ENCODE peak calls at places on chromosome 17, in four cellular contexts. P is IMR-90, R is GM12878, B is K562. S is an unnamed sample.

GRCh38 chr17:16881239-16881924 is 90.5 kb downstream of the TNFRSF13B start:
- DNase-seq in P (no peak), R (no peak), B (no peak), S (no peak)

GRCh38 chr17:19501219-19501618 is 32.4 kb upstream of the SLC47A1 start:
- DNase-seq in P (no peak), R (no peak), B (no peak), S (no peak)

GRCh38 chr17:81034168-81034777 is 678 bp upstream of the BAIAP2 start:
- DNase-seq in P (no peak), R (no peak), B (no peak), S (no peak)

GRCh38 chr17:3929181-3929580 is 12.9 kb upstream of the P2RX1 start:
- DNase-seq in P (no peak), R (no peak), B (no peak), S (no peak)

GRCh38 chr17:69435986-69436696 is 21.6 kb downstream of the MAP2K6 start:
- DNase-seq in P (no peak), R (no peak), B (no peak), S (no peak)

GRCh38 chr17:7582401-7583252 is 1.0 kb upstream of the MPDU1 start:
- DNase-seq in P (no peak), R (no peak), B (no peak), S (no peak)

GRCh38 chr17:49567871-49568694 is 7.6 kb upstream of the NXPH3 start:
- DNase-seq in P (peak), R (no peak), B (peak), S (peak)

GRCh38 chr17:82661717-82662683 is 13.8 kb upstream of the WDR45B start:
- DNase-seq in P (no peak), R (no peak), B (no peak), S (no peak)

GRCh38 chr17:60959696-60960095 is 282.0 kb downstream of the BCAS3 start:
- DNase-seq in P (no peak), R (no peak), B (no peak), S (peak)

GRCh38 chr17:80145076-80146075 is 1.6 kb downstream of the EIF4A3 start:
- DNase-seq in P (peak), R (no peak), B (no peak), S (peak)

GRCh38 chr17:28467456-28468025 is 5.9 kb upstream of the SLC13A2 start:
- DNase-seq in P (peak), R (no peak), B (no peak), S (no peak)

GRCh38 chr17:29571883-29572681 is 3.6 kb downstream of the TP53I13 start:
- DNase-seq in P (no peak), R (no peak), B (no peak), S (no peak)

GRCh38 chr17:46730679-46731078 is 87.8 kb downstream of the WNT3 start:
- DNase-seq in P (no peak), R (no peak), B (no peak), S (no peak)

GRCh38 chr17:75404739-75405364 is 626 bp downstream of the GRB2 start:
- DNase-seq in P (peak), R (no peak), B (peak), S (peak)

GRCh38 chr17:59829217-59830006 is 63.3 kb downstream of the TUBD1 start:
- DNase-seq in P (peak), R (peak), B (peak), S (peak)

GRCh38 chr17:75822119-75822799 is 21.9 kb downstream of the UNC13D start:
- DNase-seq in P (no peak), R (no peak), B (no peak), S (no peak)

GRCh38 chr17:846901-847777 is 65.0 kb downstream of the MRM3 start:
- DNase-seq in P (peak), R (no peak), B (no peak), S (peak)

GRCh38 chr17:77885678-77886386 is 72.7 kb upstream of the TNRC6C start:
- DNase-seq in P (no peak), R (no peak), B (no peak), S (no peak)

GRCh38 chr17:77882481-77883212 is 75.9 kb upstream of the TNRC6C start:
- DNase-seq in P (peak), R (peak), B (no peak), S (no peak)

GRCh38 chr17:77883213-77883650 is 75.3 kb upstream of the TNRC6C start:
- DNase-seq in P (no peak), R (no peak), B (no peak), S (no peak)

GRCh38 chr17:77884967-77885641 is 73.4 kb upstream of the TNRC6C start:
- DNase-seq in P (no peak), R (no peak), B (no peak), S (no peak)

DNA sequence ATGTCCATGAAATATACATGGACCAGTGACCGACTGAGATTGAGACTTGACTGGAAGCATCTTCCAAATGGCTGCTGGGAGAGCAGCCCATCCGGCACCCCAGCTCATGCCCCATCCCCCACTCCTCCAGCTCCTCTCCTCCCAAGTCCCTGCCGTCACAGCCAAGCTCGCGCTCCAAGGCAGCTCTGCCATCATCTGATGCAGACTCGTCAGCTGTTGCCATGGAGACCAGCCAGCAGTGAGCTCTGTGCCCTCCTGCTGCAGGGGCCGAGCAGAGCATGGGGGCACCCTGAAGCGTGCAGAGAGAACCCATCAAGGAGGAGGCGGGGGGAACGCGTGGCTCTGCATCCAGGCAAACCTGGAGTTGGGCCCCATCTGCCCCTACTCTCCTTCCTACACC is 74.5 kb upstream of the TNRC6C start:
- DNase-seq in P (peak), R (no peak), B (no peak), S (no peak)
- H3K9ac ChIP-seq in P (no peak), R (no peak), B (no peak), S (no peak)

GRCh38 chr17:73972901-73973300 is 230.6 kb upstream of the RPL38 start:
- DNase-seq in P (no peak), R (no peak), B (no peak), S (no peak)

GRCh38 chr17:73974536-73974935 is 228.9 kb upstream of the RPL38 start:
- DNase-seq in P (no peak), R (no peak), B (no peak), S (no peak)

GRCh38 chr17:73972056-73972455 is 231.4 kb upstream of the RPL38 start:
- DNase-seq in P (no peak), R (no peak), B (no peak), S (no peak)

GRCh38 chr17:73976147-73976546 is 227.3 kb upstream of the RPL38 start:
- DNase-seq in P (no peak), R (no peak), B (no peak), S (no peak)

DNA sequence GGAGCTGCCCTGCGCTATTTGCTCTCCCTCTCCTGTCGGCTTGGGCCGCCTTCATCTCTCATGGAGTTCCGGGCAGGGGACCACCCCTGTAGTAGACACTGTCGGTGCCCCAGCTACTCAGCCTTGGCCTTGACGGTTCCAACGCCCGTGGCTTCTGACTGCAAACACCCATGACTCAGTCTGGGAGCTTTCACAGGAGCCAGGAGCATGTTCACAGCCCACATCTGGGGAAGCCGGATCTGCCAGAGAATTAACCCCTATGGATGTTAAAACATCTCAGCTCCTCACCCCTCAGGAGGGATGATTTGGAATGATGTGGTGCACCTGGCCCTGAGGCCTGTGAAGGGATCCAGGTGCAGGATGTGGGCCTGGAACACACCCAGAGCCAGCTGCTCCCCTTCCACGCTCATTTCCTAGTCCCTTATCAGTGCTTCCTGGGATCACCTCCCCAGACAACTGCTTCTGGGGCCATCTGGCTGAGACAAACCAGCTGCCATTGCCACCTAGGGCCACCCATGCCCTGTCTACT is 229.5 kb upstream of the RPL38 start:
- DNase-seq in P (no peak), R (no peak), B (no peak), S (no peak)
- TF ChIP-seq FOS in P (no peak), R (no peak), B (no peak), S (no peak)

GRCh38 chr17:31754239-31754945 is 104.7 kb downstream of the COPRS start:
- DNase-seq in P (peak), R (no peak), B (no peak), S (peak)

GRCh38 chr17:31746884-31747495 is 112.1 kb downstream of the COPRS start:
- DNase-seq in P (no peak), R (no peak), B (no peak), S (no peak)

GRCh38 chr17:31750578-31750977 is 108.5 kb downstream of the COPRS start:
- DNase-seq in P (no peak), R (no peak), B (no peak), S (no peak)

GRCh38 chr17:31753011-31753410 is 106.0 kb downstream of the COPRS start:
- DNase-seq in P (no peak), R (no peak), B (no peak), S (no peak)

DNA sequence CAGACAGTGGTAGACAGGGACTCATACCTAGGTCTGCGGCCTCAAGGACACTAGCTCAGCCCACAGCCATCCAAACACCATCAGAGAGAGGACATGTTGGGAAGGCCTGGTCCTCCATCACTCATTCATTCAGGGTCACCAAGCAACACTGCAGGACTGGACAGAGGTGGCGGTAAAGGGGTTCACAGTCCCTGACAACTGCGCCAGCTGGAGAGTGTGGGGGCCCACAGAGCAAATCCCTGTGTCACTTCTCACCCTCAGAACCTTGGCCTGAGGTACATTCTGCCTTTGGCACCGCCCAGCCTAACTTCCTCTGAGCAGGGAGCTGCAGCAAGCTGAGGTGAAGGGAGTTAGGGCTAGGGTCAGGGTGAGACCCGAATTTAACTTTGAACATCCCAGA is 106.5 kb downstream of the COPRS start:
- DNase-seq in P (no peak), R (no peak), B (no peak), S (no peak)
- H3K9ac ChIP-seq in P (no peak), R (no peak), B (no peak), S (no peak)

GRCh38 chr17:18323007-18323406 is 7.9 kb downstream of the SMCR8 start:
- DNase-seq in P (peak), R (no peak), B (no peak), S (no peak)
- TF ChIP-seq FOS in P (no peak), R (no peak), B (no peak), S (no peak)

GRCh38 chr17:57750930-57751329 is 5.8 kb upstream of the CCDC182 start:
- DNase-seq in P (no peak), R (no peak), B (no peak), S (no peak)
- H3K9ac ChIP-seq in P (no peak), R (no peak), B (no peak), S (no peak)

GRCh38 chr17:38701504-38702165 is 3.4 kb upstream of the MLLT6 start:
- DNase-seq in P (peak), R (peak), B (peak), S (peak)
- TF ChIP-seq FOS in P (no peak), R (no peak), B (no peak), S (no peak)

DNA sequence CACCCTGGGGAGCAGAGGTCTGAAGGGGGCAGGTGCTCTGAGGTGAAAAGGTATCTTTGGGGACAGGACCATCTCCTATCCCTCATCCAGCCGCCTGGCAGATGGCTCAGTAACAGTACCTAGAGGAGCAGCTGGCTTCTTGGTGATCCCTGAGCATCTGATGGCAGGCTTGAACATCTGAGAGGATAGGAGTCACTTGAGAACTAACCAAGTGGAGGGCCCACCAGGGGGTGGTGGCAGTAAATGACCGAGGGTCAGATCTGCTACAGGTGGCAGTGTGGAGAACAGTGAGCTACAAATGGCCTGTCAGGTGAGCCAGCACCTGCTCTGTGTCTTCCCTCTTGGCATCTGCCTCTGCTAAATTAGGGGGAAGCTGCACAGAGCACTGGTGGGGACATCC is 13.8 kb downstream of the HROB start:
- DNase-seq in P (no peak), R (no peak), B (no peak), S (no peak)
- H3K9ac ChIP-seq in P (no peak), R (no peak), B (no peak), S (no peak)

GRCh38 chr17:62906881-62907280 is 59.2 kb upstream of the TANC2 start:
- DNase-seq in P (no peak), R (no peak), B (no peak), S (no peak)

GRCh38 chr17:62911106-62911505 is 54.9 kb upstream of the TANC2 start:
- DNase-seq in P (no peak), R (no peak), B (no peak), S (no peak)

GRCh38 chr17:62912363-62912762 is 53.7 kb upstream of the TANC2 start:
- DNase-seq in P (no peak), R (no peak), B (no peak), S (no peak)

GRCh38 chr17:62907961-62908360 is 58.1 kb upstream of the TANC2 start:
- DNase-seq in P (no peak), R (no peak), B (no peak), S (no peak)

GRCh38 chr17:62910277-62910676 is 55.8 kb upstream of the TANC2 start:
- DNase-seq in P (no peak), R (no peak), B (no peak), S (no peak)
- TF ChIP-seq FOS in P (no peak), R (no peak), B (no peak), S (no peak)

GRCh38 chr17:39196191-39196819 is 1.2 kb downstream of the CACNB1 start:
- DNase-seq in P (no peak), R (no peak), B (no peak), S (no peak)

GRCh38 chr17:39194089-39194984 is 3.1 kb downstream of the CACNB1 start:
- DNase-seq in P (peak), R (no peak), B (peak), S (no peak)

GRCh38 chr17:39193346-39193745 is 4.1 kb downstream of the CACNB1 start:
- DNase-seq in P (no peak), R (no peak), B (no peak), S (no peak)

GRCh38 chr17:39195568-39196160 is 1.8 kb downstream of the CACNB1 start:
- DNase-seq in P (no peak), R (no peak), B (no peak), S (no peak)

DNA sequence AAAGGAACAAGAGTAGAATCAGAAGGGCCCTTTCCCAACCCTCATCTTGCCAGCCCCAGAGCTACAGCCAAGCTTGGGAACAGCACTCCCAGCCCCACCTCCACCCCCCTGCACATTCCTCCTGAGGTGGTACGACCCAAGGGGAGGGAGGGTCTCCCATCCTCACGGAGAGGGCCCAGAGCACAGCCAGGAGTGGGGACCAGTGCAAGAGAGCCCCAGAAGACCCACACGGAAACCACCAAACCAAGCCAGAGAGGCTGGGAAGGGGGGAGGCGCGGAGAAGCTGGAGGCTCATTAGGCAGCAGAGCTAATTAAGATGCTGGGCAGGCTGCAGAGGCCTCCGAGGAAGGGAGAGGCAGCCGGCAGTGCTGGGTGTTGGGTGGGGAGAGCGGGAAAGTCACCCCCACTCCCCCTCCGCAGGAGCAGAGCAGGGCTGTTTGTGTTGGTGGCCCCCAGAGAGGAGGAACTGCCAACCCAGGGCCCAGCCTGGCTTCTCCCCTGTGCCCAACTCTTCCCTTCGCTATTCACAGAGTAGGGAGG is 2.4 kb downstream of the CACNB1 start:
- DNase-seq in P (no peak), R (no peak), B (no peak), S (no peak)
- H3K9ac ChIP-seq in P (no peak), R (no peak), B (peak), S (no peak)